ENCODE peak calls at places on chromosomes 11 and 22, in seven cellular contexts. U is amygdala; Z is SK-N-DZ; O is NCI-H187 treated with DMSO at 0.1 percent for 48 hours; L is activated T-cell treated with anti-CD3 and anti-CD28 coated beads, Interleukin-2, amount 50 U/mL, for 48 hours; W is cardiac septum; K is stimulated activated CD4-positive, alpha-beta T cell treated with anti-CD3 and anti-CD28 coated beads, Interleukin-2, amount 100 ng/mL, for 4 hours. Y is an unnamed sample.

GRCh38 chr11:61460474-61460881 is 30.6 kb downstream of the SDHAF2 start:
- DNase-seq in U (no peak), L (no peak), W (no peak), K (no peak), O (no peak), Z (no peak), Y (no peak)

GRCh38 chr11:100003985-100004384 is 683.1 kb upstream of the ARHGAP42 start:
- DNase-seq in W (no peak), L (no peak), U (no peak), K (no peak), O (no peak), Z (peak; percentile 7), Y (no peak)

GRCh38 chr11:73197348-73197747 is 20.7 kb upstream of the P2RY2 start:
- DNase-seq in L (no peak), K (no peak), Z (no peak), O (no peak), U (no peak), W (no peak), Y (no peak)

GRCh38 chr11:60280412-60280811 is at the start of gene MS4A4A:
- DNase-seq in K (no peak), L (no peak), Z (no peak), U (no peak), W (no peak), O (no peak), Y (no peak)

GRCh38 chr11:68882391-68882790 is 21.2 kb downstream of the MRPL21 start:
- DNase-seq in O (no peak), U (no peak), K (no peak), Z (no peak), W (no peak), L (no peak), Y (no peak)

GRCh38 chr22:20140107-20140445 is 8.5 kb downstream of the ZDHHC8 start:
- DNase-seq in L (no peak), O (no peak), Z (no peak), K (no peak), W (no peak), U (no peak), Y (no peak)

GRCh38 chr11:28654191-28654590 is 546.0 kb downstream of the METTL15 start:
- DNase-seq in O (no peak), L (no peak), W (no peak), U (no peak), K (no peak), Z (no peak), Y (no peak)

GRCh38 chr11:69540118-69541000 is 58.9 kb downstream of the LINC01488 start:
- DNase-seq in U (peak; percentile 51), O (no peak), L (no peak), K (no peak), W (peak; percentile 74), Z (peak; percentile 42), Y (peak; percentile 86)

GRCh38 chr11:1054143-1055108 is 17.9 kb upstream of the MUC6 start:
- DNase-seq in L (no peak), Z (no peak), W (peak; percentile 71), U (no peak), O (no peak), K (no peak), Y (no peak)

GRCh38 chr11:90392692-90393091 is 169.8 kb upstream of the CHORDC1 start:
- DNase-seq in O (no peak), U (no peak), K (no peak), Z (no peak), W (no peak), L (no peak), Y (no peak)

GRCh38 chr11:67160872-67161783 is 42.1 kb downstream of the KDM2A start:
- DNase-seq in O (no peak), Z (no peak), K (no peak), L (no peak), W (no peak), U (no peak), Y (no peak)

GRCh38 chr11:117833401-117833891 is 8.9 kb upstream of the FXYD2 start:
- DNase-seq in L (peak; percentile 12), O (peak; percentile 84), Z (no peak), K (no peak), U (no peak), W (peak; percentile 63), Y (no peak)

GRCh38 chr22:45127866-45128265 is 35.9 kb upstream of the NUP50 start:
- DNase-seq in U (no peak), O (no peak), Z (no peak), W (no peak), L (no peak), K (no peak), Y (no peak)

Y was measured in C1 segment of cervical spinal cord.